ENCODE peak calls at places on chromosome X, in four cellular contexts. One of them, this sample, is unnamed.

GRCh38 chrX:144612076-144612475 is 635.2 kb upstream of the SPANXN1 start:
- DNase-seq in pancreas: no peak
- DNase-seq in Peyer's patch: no peak
- DNase-seq in gastrocnemius medialis: no peak
- DNase-seq in this sample: no peak

GRCh38 chrX:133350751-133351150 is 64.5 kb downstream of the GPC4 start:
- DNase-seq in Peyer's patch: no peak
- DNase-seq in pancreas: peak; percentile 5
- DNase-seq in gastrocnemius medialis: peak; percentile 28
- DNase-seq in this sample: no peak

GRCh38 chrX:130060122-130061069 is 49.9 kb downstream of the ELF4 start:
- DNase-seq in pancreas: peak; percentile 68
- DNase-seq in Peyer's patch: peak; percentile 90
- DNase-seq in gastrocnemius medialis: peak; percentile 65
- DNase-seq in this sample: peak; percentile 86

GRCh38 chrX:45428816-45429215 is 228.1 kb upstream of the DIPK2B start:
- DNase-seq in Peyer's patch: no peak
- DNase-seq in pancreas: no peak
- DNase-seq in gastrocnemius medialis: no peak
- DNase-seq in this sample: no peak

GRCh38 chrX:131907488-131908314 is 115.4 kb upstream of the STK26 start:
- DNase-seq in Peyer's patch: no peak
- DNase-seq in pancreas: no peak
- DNase-seq in gastrocnemius medialis: no peak
- DNase-seq in this sample: no peak

GRCh38 chrX:46554942-46555341 is 9.7 kb upstream of the ZNF674 start:
- DNase-seq in gastrocnemius medialis: no peak
- DNase-seq in pancreas: no peak
- DNase-seq in Peyer's patch: no peak
- DNase-seq in this sample: no peak

GRCh38 chrX:24790166-24790565 is 96.4 kb downstream of the POLA1 start:
- DNase-seq in Peyer's patch: no peak
- DNase-seq in pancreas: no peak
- DNase-seq in gastrocnemius medialis: no peak
- DNase-seq in this sample: no peak

GRCh38 chrX:51334276-51334675 is 1.7 kb downstream of the NUDT10 start:
- DNase-seq in pancreas: no peak
- DNase-seq in Peyer's patch: no peak
- DNase-seq in gastrocnemius medialis: no peak
- DNase-seq in this sample: no peak

GRCh38 chrX:16666541-16666940 is 16.6 kb downstream of the S100G start:
- DNase-seq in pancreas: no peak
- DNase-seq in gastrocnemius medialis: no peak
- DNase-seq in Peyer's patch: no peak
- DNase-seq in this sample: no peak

GRCh38 chrX:16658284-16658683 is 8.3 kb downstream of the S100G start:
- DNase-seq in pancreas: no peak
- DNase-seq in Peyer's patch: no peak
- DNase-seq in gastrocnemius medialis: no peak
- DNase-seq in this sample: no peak

GRCh38 chrX:102627640-102628039 is 23.6 kb upstream of the GPRASP1 start:
- DNase-seq in Peyer's patch: no peak
- DNase-seq in gastrocnemius medialis: no peak
- DNase-seq in pancreas: no peak
- DNase-seq in this sample: no peak

GRCh38 chrX:2395261-2395850 is 105.4 kb downstream of the DHRSX start:
- DNase-seq in Peyer's patch: no peak
- DNase-seq in pancreas: no peak
- DNase-seq in gastrocnemius medialis: no peak
- DNase-seq in this sample: no peak

GRCh38 chrX:13013353-13014110 is 30.9 kb downstream of the FAM9C start:
- DNase-seq in pancreas: no peak
- DNase-seq in gastrocnemius medialis: peak; percentile 30
- DNase-seq in Peyer's patch: no peak
- DNase-seq in this sample: no peak

GRCh38 chrX:54442790-54443189 is 2.6 kb downstream of the TSR2 start:
- DNase-seq in pancreas: no peak
- DNase-seq in Peyer's patch: no peak
- DNase-seq in gastrocnemius medialis: no peak
- DNase-seq in this sample: no peak

GRCh38 chrX:54435121-54435520 is 5.1 kb upstream of the TSR2 start:
- DNase-seq in pancreas: no peak
- DNase-seq in gastrocnemius medialis: no peak
- DNase-seq in Peyer's patch: no peak
- DNase-seq in this sample: no peak

GRCh38 chrX:54446084-54446483 is 5.9 kb downstream of the TSR2 start:
- DNase-seq in pancreas: no peak
- DNase-seq in gastrocnemius medialis: no peak
- DNase-seq in Peyer's patch: no peak
- DNase-seq in this sample: no peak

GRCh38 chrX:54444752-54445151 is 4.5 kb downstream of the TSR2 start:
- DNase-seq in gastrocnemius medialis: no peak
- DNase-seq in Peyer's patch: no peak
- DNase-seq in pancreas: no peak
- DNase-seq in this sample: no peak

DNA sequence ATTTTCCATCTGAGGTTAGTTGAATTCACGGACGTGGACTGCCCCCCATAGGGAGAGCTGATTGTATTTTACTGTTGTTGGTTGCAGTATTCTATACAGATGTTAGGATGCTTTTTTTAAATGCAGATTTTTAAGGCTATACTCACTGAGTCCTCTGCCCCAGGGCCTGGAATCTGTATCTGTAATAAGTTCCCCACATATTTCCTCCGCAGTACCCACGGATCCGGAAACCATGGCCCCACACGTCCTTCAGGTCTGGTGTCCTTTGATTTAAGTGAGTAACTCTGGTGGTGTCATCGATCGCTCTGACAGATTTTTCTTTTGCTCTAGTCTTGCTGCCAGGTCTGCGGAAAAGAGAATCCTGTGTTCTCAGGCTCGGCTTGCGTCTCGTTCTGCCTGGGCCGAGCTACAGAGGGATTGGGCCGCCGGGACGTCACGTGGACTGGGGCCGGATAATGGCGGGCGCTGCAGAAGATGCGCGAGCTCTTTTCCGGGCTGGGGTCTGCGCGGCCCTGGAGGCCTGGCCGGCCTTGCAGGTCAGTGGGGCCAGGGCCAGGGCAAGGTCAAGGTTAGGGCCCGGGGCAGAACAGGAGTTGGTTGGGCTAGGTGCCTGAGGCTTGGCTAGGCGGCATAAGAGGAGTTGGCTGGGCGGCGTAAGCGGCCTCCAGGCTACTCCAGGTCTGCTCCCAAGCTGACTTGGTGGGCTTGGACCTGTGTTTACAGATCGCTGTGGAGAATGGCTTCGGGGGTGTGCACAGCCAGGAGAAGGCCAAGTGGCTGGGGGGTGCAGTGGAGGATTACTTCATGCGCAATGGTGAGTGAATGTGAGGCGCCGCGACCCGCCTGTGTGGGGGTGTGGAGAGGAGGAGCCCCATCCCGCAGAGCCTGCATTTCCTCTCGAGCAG is at the start of gene TSR2:
- DNase-seq in gastrocnemius medialis: peak; percentile 76
- DNase-seq in pancreas: peak; percentile 71
- DNase-seq in Peyer's patch: peak; percentile 79
- DNase-seq in this sample: peak; percentile 63
- TF ChIP-seq CTCF in gastrocnemius medialis: no peak
- TF ChIP-seq CTCF in pancreas: no peak
- TF ChIP-seq CTCF in Peyer's patch: no peak
- TF ChIP-seq CTCF in this sample: no peak

GRCh38 chrX:40088299-40088625 is 9.5 kb downstream of the BCOR start:
- DNase-seq in pancreas: no peak
- DNase-seq in Peyer's patch: no peak
- DNase-seq in gastrocnemius medialis: no peak
- DNase-seq in this sample: no peak
- H3K4me1 ChIP-seq in pancreas: no peaks in the 10 kb centered on the region
- H3K4me1 ChIP-seq in Peyer's patch: peaks cover 76% of the 10 kb centered on the region
- H3K4me1 ChIP-seq in gastrocnemius medialis: peaks cover 70% of the 10 kb centered on the region
- H3K4me1 ChIP-seq in this sample: no peaks in the 10 kb centered on the region

GRCh38 chrX:71532753-71533425 is at the start of gene OGT:
- DNase-seq in gastrocnemius medialis: peak; percentile 96
- DNase-seq in Peyer's patch: peak; percentile 91
- DNase-seq in pancreas: peak; percentile 93
- DNase-seq in this sample: peak; percentile 77
- TF ChIP-seq CTCF in gastrocnemius medialis: peak; percentile 7
- TF ChIP-seq CTCF in Peyer's patch: no peak
- TF ChIP-seq CTCF in pancreas: no peak
- TF ChIP-seq CTCF in this sample: no peak

DNA sequence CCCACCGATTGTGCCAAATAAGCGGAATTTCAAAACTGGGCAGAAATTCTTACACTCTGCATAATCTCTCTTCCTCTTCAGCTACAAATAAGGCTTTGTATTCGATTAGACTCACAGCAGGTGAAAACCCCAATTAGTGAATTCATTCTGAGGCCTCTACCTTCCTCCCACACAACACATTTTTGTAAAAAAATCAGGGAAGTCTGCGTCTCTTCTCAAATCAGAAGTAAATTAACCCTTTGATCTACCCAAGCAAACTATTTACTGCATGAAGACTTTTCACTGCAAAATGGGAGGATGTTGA is 200.6 kb upstream of the FTHL17 start:
- DNase-seq in Peyer's patch: no peak
- DNase-seq in gastrocnemius medialis: no peak
- DNase-seq in pancreas: no peak
- DNase-seq in this sample: no peak
- H3K4me1 ChIP-seq in Peyer's patch: no peaks in the 10 kb centered on the region
- H3K4me1 ChIP-seq in gastrocnemius medialis: no peaks in the 10 kb centered on the region
- H3K4me1 ChIP-seq in pancreas: peaks cover 4% of the 10 kb centered on the region
- H3K4me1 ChIP-seq in this sample: no peaks in the 10 kb centered on the region

DNA sequence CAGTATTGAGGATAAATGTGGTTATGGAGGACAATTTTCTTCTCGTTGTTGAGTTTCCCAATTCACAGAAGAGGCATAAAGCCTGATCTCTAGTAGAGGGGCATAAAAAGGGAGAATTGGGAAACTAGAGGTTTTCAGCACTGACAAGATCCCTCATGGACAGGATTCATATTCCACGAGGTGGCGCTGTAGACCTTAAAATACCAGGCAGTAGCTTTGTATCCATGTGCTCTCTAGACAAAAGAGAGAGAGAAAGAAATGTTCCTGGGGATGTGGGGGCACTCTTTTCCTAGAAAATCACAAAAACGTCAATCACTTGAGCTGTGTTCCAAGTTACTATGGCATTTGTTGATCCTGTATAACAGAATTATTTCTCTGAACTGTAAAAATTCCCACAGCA is 128.3 kb downstream of the MAGEE1 start:
- DNase-seq in gastrocnemius medialis: no peak
- DNase-seq in Peyer's patch: no peak
- DNase-seq in pancreas: no peak
- DNase-seq in this sample: no peak
- TF ChIP-seq CTCF in gastrocnemius medialis: no peak
- TF ChIP-seq CTCF in Peyer's patch: no peak
- TF ChIP-seq CTCF in pancreas: no peak
- TF ChIP-seq CTCF in this sample: no peak

GRCh38 chrX:41334866-41335589 is 1.1 kb downstream of the DDX3X start:
- DNase-seq in gastrocnemius medialis: peak; percentile 56
- DNase-seq in Peyer's patch: peak; percentile 64
- DNase-seq in pancreas: peak; percentile 37
- DNase-seq in this sample: peak; percentile 27

GRCh38 chrX:41333744-41333993 is 293 bp upstream of the DDX3X start:
- DNase-seq in gastrocnemius medialis: no peak
- DNase-seq in Peyer's patch: no peak
- DNase-seq in pancreas: peak; percentile 61
- DNase-seq in this sample: peak; percentile 90

GRCh38 chrX:41332988-41333743 is 796 bp upstream of the DDX3X start:
- DNase-seq in gastrocnemius medialis: peak; percentile 75
- DNase-seq in Peyer's patch: peak; percentile 84
- DNase-seq in pancreas: peak; percentile 81
- DNase-seq in this sample: peak; percentile 68

GRCh38 chrX:41335590-41336331 is 1.8 kb downstream of the DDX3X start:
- DNase-seq in pancreas: no peak
- DNase-seq in Peyer's patch: no peak
- DNase-seq in gastrocnemius medialis: no peak
- DNase-seq in this sample: no peak

DNA sequence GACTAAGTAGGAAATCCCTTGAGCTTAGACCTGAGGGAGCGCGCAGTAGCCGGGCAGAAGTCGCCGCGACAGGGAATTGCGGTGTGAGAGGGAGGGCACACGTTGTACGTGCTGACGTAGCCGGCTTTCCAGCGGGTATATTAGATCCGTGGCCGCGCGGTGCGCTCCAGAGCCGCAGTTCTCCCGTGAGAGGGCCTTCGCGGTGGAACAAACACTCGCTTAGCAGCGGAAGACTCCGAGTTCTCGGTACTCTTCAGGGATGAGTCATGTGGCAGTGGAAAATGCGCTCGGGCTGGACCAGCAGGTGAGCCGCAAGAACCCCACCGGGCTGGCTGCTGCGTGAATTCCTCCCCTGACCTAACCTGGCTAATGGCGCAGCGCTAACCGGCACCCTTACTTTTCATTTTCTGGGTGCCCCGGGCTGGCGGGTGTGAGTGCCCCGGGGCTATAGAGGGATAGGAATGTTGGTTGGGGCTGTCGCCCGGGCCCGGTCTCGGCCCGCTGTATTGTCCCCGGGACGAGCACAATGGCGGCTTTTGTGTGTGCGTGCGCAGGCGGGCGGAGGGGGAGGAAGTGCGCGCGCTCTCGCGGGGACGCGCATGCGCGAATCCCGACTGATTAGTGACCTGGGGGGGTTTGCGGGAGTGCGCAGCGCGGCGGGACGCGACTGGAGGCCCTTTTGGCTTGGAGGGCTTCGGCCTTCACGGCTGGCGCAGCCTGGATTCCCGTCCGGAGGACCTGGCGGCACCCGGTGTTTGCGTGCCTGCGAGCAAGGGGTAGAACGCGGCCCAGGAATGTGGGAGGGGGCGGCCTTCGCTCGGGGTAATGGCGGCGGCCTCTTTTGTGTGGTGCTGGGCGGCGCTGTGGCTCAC is at the start of gene DDX3X:
- DNase-seq in Peyer's patch: peak; percentile 86
- DNase-seq in pancreas: peak; percentile 75
- DNase-seq in gastrocnemius medialis: peak; percentile 86
- DNase-seq in this sample: peak; percentile 94
- H3K4me1 ChIP-seq in Peyer's patch: no peaks in the 10 kb centered on the region
- H3K4me1 ChIP-seq in pancreas: peaks cover 24% of the 10 kb centered on the region
- H3K4me1 ChIP-seq in gastrocnemius medialis: peaks cover 37% of the 10 kb centered on the region
- H3K4me1 ChIP-seq in this sample: peaks cover 11% of the 10 kb centered on the region

GRCh38 chrX:153924149-153924861 is 1.8 kb downstream of the ARHGAP4 start:
- DNase-seq in gastrocnemius medialis: no peak
- DNase-seq in Peyer's patch: no peak
- DNase-seq in pancreas: no peak
- DNase-seq in this sample: no peak
- TF ChIP-seq CTCF in gastrocnemius medialis: no peak
- TF ChIP-seq CTCF in Peyer's patch: peak; percentile 44
- TF ChIP-seq CTCF in pancreas: no peak
- TF ChIP-seq CTCF in this sample: peak; percentile 18

This sample was measured in ascending aorta.